ENCODE peak calls at places on chromosomes 12 and 14, in nine cellular contexts. One of them, this sample, is unnamed.

GRCh38 chr12:102562836-102563425 is 82.6 kb upstream of the IGF1 start:
- DNase-seq in CD8-positive, alpha-beta T cell: no peak
- DNase-seq in cardiac fibroblast: no peak
- DNase-seq in choroid plexus epithelial cell: no peak
- DNase-seq in uterus: no peak
- DNase-seq in progenitor cell of endocrine pancreas: no peak
- DNase-seq in hepatocyte: no peak
- DNase-seq in HFFc6: no peak
- DNase-seq in fibroblast of the aortic adventitia: no peak
- DNase-seq in this sample: no peak

GRCh38 chr12:18750087-18750486 is 12.2 kb downstream of the CAPZA3 start:
- DNase-seq in cardiac fibroblast: peak
- DNase-seq in CD8-positive, alpha-beta T cell: no peak
- DNase-seq in progenitor cell of endocrine pancreas: no peak
- DNase-seq in fibroblast of the aortic adventitia: peak
- DNase-seq in HFFc6: no peak
- DNase-seq in hepatocyte: peak
- DNase-seq in choroid plexus epithelial cell: peak
- DNase-seq in uterus: no peak
- DNase-seq in this sample: peak

GRCh38 chr12:124767075-124767821 is 96.4 kb downstream of the SCARB1 start:
- DNase-seq in uterus: peak
- DNase-seq in progenitor cell of endocrine pancreas: peak
- DNase-seq in cardiac fibroblast: peak
- DNase-seq in CD8-positive, alpha-beta T cell: peak
- DNase-seq in HFFc6: no peak
- DNase-seq in choroid plexus epithelial cell: peak
- DNase-seq in hepatocyte: peak
- DNase-seq in fibroblast of the aortic adventitia: peak
- DNase-seq in this sample: peak

GRCh38 chr14:59511916-59512530 is 27.7 kb downstream of the JKAMP start:
- DNase-seq in cardiac fibroblast: peak
- DNase-seq in progenitor cell of endocrine pancreas: peak
- DNase-seq in fibroblast of the aortic adventitia: no peak
- DNase-seq in hepatocyte: no peak
- DNase-seq in uterus: no peak
- DNase-seq in CD8-positive, alpha-beta T cell: no peak
- DNase-seq in HFFc6: no peak
- DNase-seq in choroid plexus epithelial cell: peak
- DNase-seq in this sample: no peak

GRCh38 chr12:100959481-100959880 is 164.9 kb downstream of the ANO4 start:
- DNase-seq in choroid plexus epithelial cell: peak
- DNase-seq in uterus: no peak
- DNase-seq in HFFc6: no peak
- DNase-seq in progenitor cell of endocrine pancreas: no peak
- DNase-seq in cardiac fibroblast: peak
- DNase-seq in CD8-positive, alpha-beta T cell: no peak
- DNase-seq in fibroblast of the aortic adventitia: peak
- DNase-seq in hepatocyte: peak
- DNase-seq in this sample: peak

GRCh38 chr12:75208851-75209781 is 523 bp downstream of the KCNC2 start:
- DNase-seq in uterus: no peak
- DNase-seq in cardiac fibroblast: peak
- DNase-seq in HFFc6: no peak
- DNase-seq in progenitor cell of endocrine pancreas: peak
- DNase-seq in CD8-positive, alpha-beta T cell: no peak
- DNase-seq in choroid plexus epithelial cell: peak
- DNase-seq in fibroblast of the aortic adventitia: peak
- DNase-seq in hepatocyte: peak
- DNase-seq in this sample: peak

GRCh38 chr12:32397703-32398102 is 1.7 kb upstream of the FGD4 start:
- DNase-seq in uterus: no peak
- DNase-seq in progenitor cell of endocrine pancreas: no peak
- DNase-seq in hepatocyte: no peak
- DNase-seq in CD8-positive, alpha-beta T cell: no peak
- DNase-seq in HFFc6: no peak
- DNase-seq in fibroblast of the aortic adventitia: no peak
- DNase-seq in choroid plexus epithelial cell: no peak
- DNase-seq in cardiac fibroblast: no peak
- DNase-seq in this sample: no peak

GRCh38 chr14:51581017-51581881 is 70.5 kb upstream of the FRMD6 start:
- DNase-seq in HFFc6: peak
- DNase-seq in fibroblast of the aortic adventitia: peak
- DNase-seq in progenitor cell of endocrine pancreas: no peak
- DNase-seq in CD8-positive, alpha-beta T cell: no peak
- DNase-seq in uterus: no peak
- DNase-seq in hepatocyte: peak
- DNase-seq in choroid plexus epithelial cell: peak
- DNase-seq in cardiac fibroblast: peak
- DNase-seq in this sample: peak

GRCh38 chr12:50055831-50056628 is 1.4 kb upstream of the ASIC1 start:
- DNase-seq in uterus: peak
- DNase-seq in choroid plexus epithelial cell: peak
- DNase-seq in hepatocyte: peak
- DNase-seq in progenitor cell of endocrine pancreas: no peak
- DNase-seq in cardiac fibroblast: peak
- DNase-seq in HFFc6: no peak
- DNase-seq in fibroblast of the aortic adventitia: peak
- DNase-seq in CD8-positive, alpha-beta T cell: peak
- DNase-seq in this sample: peak

GRCh38 chr12:62934799-62935674 is at the start of gene PPM1H:
- DNase-seq in uterus: peak
- DNase-seq in fibroblast of the aortic adventitia: peak
- DNase-seq in hepatocyte: peak
- DNase-seq in HFFc6: peak
- DNase-seq in cardiac fibroblast: peak
- DNase-seq in CD8-positive, alpha-beta T cell: no peak
- DNase-seq in choroid plexus epithelial cell: peak
- DNase-seq in progenitor cell of endocrine pancreas: peak
- DNase-seq in this sample: peak

GRCh38 chr14:68147331-68147730 is 327.8 kb downstream of the RAD51B start:
- DNase-seq in cardiac fibroblast: peak
- DNase-seq in uterus: no peak
- DNase-seq in CD8-positive, alpha-beta T cell: no peak
- DNase-seq in choroid plexus epithelial cell: peak
- DNase-seq in fibroblast of the aortic adventitia: peak
- DNase-seq in hepatocyte: no peak
- DNase-seq in progenitor cell of endocrine pancreas: no peak
- DNase-seq in HFFc6: no peak
- DNase-seq in this sample: peak

GRCh38 chr14:69928111-69928523 is 48.9 kb downstream of the SMOC1 start:
- DNase-seq in hepatocyte: peak
- DNase-seq in fibroblast of the aortic adventitia: peak
- DNase-seq in progenitor cell of endocrine pancreas: no peak
- DNase-seq in HFFc6: no peak
- DNase-seq in choroid plexus epithelial cell: peak
- DNase-seq in uterus: no peak
- DNase-seq in CD8-positive, alpha-beta T cell: no peak
- DNase-seq in cardiac fibroblast: peak
- DNase-seq in this sample: peak

GRCh38 chr14:69657961-69658360 is 46.6 kb downstream of the SUSD6 start:
- DNase-seq in uterus: no peak
- DNase-seq in HFFc6: no peak
- DNase-seq in progenitor cell of endocrine pancreas: no peak
- DNase-seq in hepatocyte: peak
- DNase-seq in choroid plexus epithelial cell: peak
- DNase-seq in CD8-positive, alpha-beta T cell: no peak
- DNase-seq in cardiac fibroblast: peak
- DNase-seq in fibroblast of the aortic adventitia: peak
- DNase-seq in this sample: peak

DNA sequence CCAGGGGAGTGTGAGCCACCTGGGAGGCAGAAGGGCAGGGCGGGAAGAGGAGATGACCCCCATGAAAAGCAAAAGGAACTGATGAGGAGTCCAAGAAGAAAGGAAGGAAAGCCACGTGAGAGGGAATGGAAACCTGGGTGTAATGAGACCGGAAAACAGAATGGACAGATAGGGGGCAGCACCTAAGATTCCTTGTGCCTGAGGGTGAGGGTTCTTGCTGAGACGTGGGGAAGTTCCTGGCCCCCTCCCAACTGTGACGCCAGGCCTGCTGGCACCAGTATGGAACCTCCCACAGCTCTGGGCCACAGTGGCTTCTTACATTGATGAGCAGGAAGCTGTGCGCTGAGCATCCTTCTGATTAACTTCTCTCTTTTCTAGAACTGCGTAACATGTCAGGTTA is 30.8 kb downstream of the TTC7B start:
- DNase-seq in fibroblast of the aortic adventitia: no peak
- DNase-seq in choroid plexus epithelial cell: peak
- DNase-seq in uterus: peak
- DNase-seq in progenitor cell of endocrine pancreas: no peak
- DNase-seq in hepatocyte: no peak
- DNase-seq in cardiac fibroblast: peak
- DNase-seq in CD8-positive, alpha-beta T cell: no peak
- DNase-seq in HFFc6: no peak
- DNase-seq in this sample: no peak
- TF ChIP-seq CTCF in fibroblast of the aortic adventitia: no peak
- TF ChIP-seq CTCF in choroid plexus epithelial cell: peak
- TF ChIP-seq CTCF in uterus: no peak
- TF ChIP-seq CTCF in progenitor cell of endocrine pancreas: no peak
- TF ChIP-seq CTCF in hepatocyte: no peak
- TF ChIP-seq CTCF in cardiac fibroblast: peak
- TF ChIP-seq CTCF in CD8-positive, alpha-beta T cell: no peak
- TF ChIP-seq CTCF in HFFc6: peak
- TF ChIP-seq CTCF in this sample: no peak

GRCh38 chr12:69154585-69155363 is 84.6 kb upstream of the CPSF6 start:
- DNase-seq in progenitor cell of endocrine pancreas: peak
- DNase-seq in uterus: peak
- DNase-seq in choroid plexus epithelial cell: peak
- DNase-seq in hepatocyte: peak
- DNase-seq in CD8-positive, alpha-beta T cell: peak
- DNase-seq in fibroblast of the aortic adventitia: peak
- DNase-seq in cardiac fibroblast: peak
- DNase-seq in HFFc6: peak
- DNase-seq in this sample: peak
- TF ChIP-seq CTCF in progenitor cell of endocrine pancreas: peak
- TF ChIP-seq CTCF in uterus: peak
- TF ChIP-seq CTCF in choroid plexus epithelial cell: peak
- TF ChIP-seq CTCF in hepatocyte: peak
- TF ChIP-seq CTCF in CD8-positive, alpha-beta T cell: peak
- TF ChIP-seq CTCF in fibroblast of the aortic adventitia: peak
- TF ChIP-seq CTCF in cardiac fibroblast: peak
- TF ChIP-seq CTCF in HFFc6: peak
- TF ChIP-seq CTCF in this sample: peak

GRCh38 chr14:99522457-99522891 is 41.3 kb downstream of the CCNK start:
- DNase-seq in cardiac fibroblast: peak
- DNase-seq in hepatocyte: peak
- DNase-seq in uterus: peak
- DNase-seq in fibroblast of the aortic adventitia: peak
- DNase-seq in CD8-positive, alpha-beta T cell: no peak
- DNase-seq in HFFc6: peak
- DNase-seq in progenitor cell of endocrine pancreas: no peak
- DNase-seq in choroid plexus epithelial cell: peak
- DNase-seq in this sample: peak
- TF ChIP-seq CTCF in cardiac fibroblast: no peak
- TF ChIP-seq CTCF in hepatocyte: peak
- TF ChIP-seq CTCF in uterus: no peak
- TF ChIP-seq CTCF in fibroblast of the aortic adventitia: no peak
- TF ChIP-seq CTCF in CD8-positive, alpha-beta T cell: no peak
- TF ChIP-seq CTCF in HFFc6: no peak
- TF ChIP-seq CTCF in progenitor cell of endocrine pancreas: no peak
- TF ChIP-seq CTCF in choroid plexus epithelial cell: no peak
- TF ChIP-seq CTCF in this sample: no peak

GRCh38 chr14:32189806-32190205 is 12.0 kb upstream of the RNU6-7 start:
- DNase-seq in choroid plexus epithelial cell: no peak
- DNase-seq in HFFc6: no peak
- DNase-seq in uterus: no peak
- DNase-seq in CD8-positive, alpha-beta T cell: no peak
- DNase-seq in fibroblast of the aortic adventitia: no peak
- DNase-seq in cardiac fibroblast: no peak
- DNase-seq in hepatocyte: no peak
- DNase-seq in progenitor cell of endocrine pancreas: no peak
- DNase-seq in this sample: no peak

GRCh38 chr14:32193532-32193931 is 8.3 kb upstream of the RNU6-7 start:
- DNase-seq in fibroblast of the aortic adventitia: no peak
- DNase-seq in cardiac fibroblast: no peak
- DNase-seq in hepatocyte: no peak
- DNase-seq in progenitor cell of endocrine pancreas: no peak
- DNase-seq in choroid plexus epithelial cell: no peak
- DNase-seq in uterus: no peak
- DNase-seq in HFFc6: no peak
- DNase-seq in CD8-positive, alpha-beta T cell: no peak
- DNase-seq in this sample: no peak

GRCh38 chr14:32190713-32191112 is 11.1 kb upstream of the RNU6-7 start:
- DNase-seq in cardiac fibroblast: peak
- DNase-seq in HFFc6: no peak
- DNase-seq in CD8-positive, alpha-beta T cell: no peak
- DNase-seq in choroid plexus epithelial cell: no peak
- DNase-seq in progenitor cell of endocrine pancreas: no peak
- DNase-seq in fibroblast of the aortic adventitia: peak
- DNase-seq in hepatocyte: no peak
- DNase-seq in uterus: no peak
- DNase-seq in this sample: no peak

GRCh38 chr14:32197919-32198318 is 3.9 kb upstream of the RNU6-7 start:
- DNase-seq in CD8-positive, alpha-beta T cell: no peak
- DNase-seq in cardiac fibroblast: no peak
- DNase-seq in progenitor cell of endocrine pancreas: no peak
- DNase-seq in fibroblast of the aortic adventitia: no peak
- DNase-seq in choroid plexus epithelial cell: no peak
- DNase-seq in hepatocyte: no peak
- DNase-seq in HFFc6: no peak
- DNase-seq in uterus: no peak
- DNase-seq in this sample: no peak

DNA sequence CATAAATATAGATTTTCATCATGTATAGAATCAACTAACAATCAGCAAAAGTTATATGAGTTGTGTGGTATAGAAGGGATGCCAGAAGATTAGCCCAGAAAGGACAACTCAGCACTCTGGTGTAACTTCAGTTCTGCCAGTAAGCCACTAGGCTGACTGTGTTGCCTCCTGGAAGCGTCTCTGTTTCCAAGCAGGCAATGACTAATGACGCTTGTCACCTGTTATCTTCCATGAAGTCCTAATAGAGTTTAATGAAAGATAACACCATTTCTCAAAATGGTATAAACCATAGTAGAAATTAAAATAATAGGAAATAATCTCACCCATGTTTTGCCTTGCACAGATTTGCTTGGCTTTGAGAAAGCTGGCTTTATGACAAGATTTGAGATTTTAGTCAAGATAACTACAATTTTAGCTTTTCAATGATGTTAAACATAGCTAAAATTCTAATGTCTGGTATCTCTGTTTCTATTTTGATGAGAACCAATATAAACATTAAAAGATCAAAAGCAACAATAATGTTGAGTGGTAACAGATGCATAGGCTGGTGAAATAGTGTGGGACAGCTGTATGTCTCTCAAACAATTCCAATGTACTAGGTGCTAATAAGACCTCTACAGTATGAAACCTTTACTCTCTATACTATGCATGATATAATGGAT is 9.0 kb upstream of the RNU6-7 start:
- DNase-seq in uterus: no peak
- DNase-seq in progenitor cell of endocrine pancreas: no peak
- DNase-seq in CD8-positive, alpha-beta T cell: no peak
- DNase-seq in hepatocyte: no peak
- DNase-seq in fibroblast of the aortic adventitia: no peak
- DNase-seq in cardiac fibroblast: no peak
- DNase-seq in choroid plexus epithelial cell: no peak
- DNase-seq in HFFc6: no peak
- DNase-seq in this sample: no peak
- TF ChIP-seq CTCF in uterus: no peak
- TF ChIP-seq CTCF in progenitor cell of endocrine pancreas: no peak
- TF ChIP-seq CTCF in CD8-positive, alpha-beta T cell: no peak
- TF ChIP-seq CTCF in hepatocyte: no peak
- TF ChIP-seq CTCF in fibroblast of the aortic adventitia: no peak
- TF ChIP-seq CTCF in cardiac fibroblast: peak
- TF ChIP-seq CTCF in choroid plexus epithelial cell: no peak
- TF ChIP-seq CTCF in HFFc6: no peak
- TF ChIP-seq CTCF in this sample: no peak